ENCODE peak calls at places on chromosomes 3 and 15, in ten cellular contexts. One of them, this sample, is unnamed.

GRCh38 chr3:159472611-159473010 is 516.0 kb upstream of the IL12A start:
- DNase-seq in naive B cell: no peak
- DNase-seq in stimulated activated CD4-positive, alpha-beta T cell treated with anti-CD3 and anti-CD28 coated beads, TNF-alpha, amount 100 ng/mL, for 4 hours: no peak
- DNase-seq in Ammon's horn: no peak
- DNase-seq in activated CD4-positive, alpha-beta T cell treated with anti-CD3 and anti-CD28 coated beads, Interleukin-2, amount 50 U/mL, for 24 hours: no peak
- DNase-seq in SK-MEL-5: no peak
- DNase-seq in adipocyte: no peak
- DNase-seq in SHP77: no peak
- DNase-seq in NCI-H1092 treated with DMSO at 0.1 percent for 48 hours: no peak
- DNase-seq in iris pigment epithelial cell: no peak
- DNase-seq in this sample: no peak

GRCh38 chr3:11323827-11324226 is 51.6 kb downstream of the ATG7 start:
- DNase-seq in naive B cell: no peak
- DNase-seq in stimulated activated CD4-positive, alpha-beta T cell treated with anti-CD3 and anti-CD28 coated beads, TNF-alpha, amount 100 ng/mL, for 4 hours: no peak
- DNase-seq in Ammon's horn: peak; percentile 35
- DNase-seq in activated CD4-positive, alpha-beta T cell treated with anti-CD3 and anti-CD28 coated beads, Interleukin-2, amount 50 U/mL, for 24 hours: no peak
- DNase-seq in SK-MEL-5: no peak
- DNase-seq in adipocyte: peak; percentile 35
- DNase-seq in SHP77: no peak
- DNase-seq in NCI-H1092 treated with DMSO at 0.1 percent for 48 hours: no peak
- DNase-seq in iris pigment epithelial cell: peak; percentile 50
- DNase-seq in this sample: no peak

GRCh38 chr3:175695251-175695650 is 836.1 kb downstream of the NAALADL2 start:
- DNase-seq in naive B cell: no peak
- DNase-seq in stimulated activated CD4-positive, alpha-beta T cell treated with anti-CD3 and anti-CD28 coated beads, TNF-alpha, amount 100 ng/mL, for 4 hours: no peak
- DNase-seq in Ammon's horn: no peak
- DNase-seq in activated CD4-positive, alpha-beta T cell treated with anti-CD3 and anti-CD28 coated beads, Interleukin-2, amount 50 U/mL, for 24 hours: no peak
- DNase-seq in SK-MEL-5: no peak
- DNase-seq in adipocyte: peak; percentile 67
- DNase-seq in SHP77: no peak
- DNase-seq in NCI-H1092 treated with DMSO at 0.1 percent for 48 hours: no peak
- DNase-seq in iris pigment epithelial cell: peak; percentile 2
- DNase-seq in this sample: peak; percentile 17

GRCh38 chr3:32106929-32107362 is 526 bp downstream of the GPD1L start:
- DNase-seq in naive B cell: no peak
- DNase-seq in stimulated activated CD4-positive, alpha-beta T cell treated with anti-CD3 and anti-CD28 coated beads, TNF-alpha, amount 100 ng/mL, for 4 hours: no peak
- DNase-seq in Ammon's horn: peak; percentile 40
- DNase-seq in activated CD4-positive, alpha-beta T cell treated with anti-CD3 and anti-CD28 coated beads, Interleukin-2, amount 50 U/mL, for 24 hours: no peak
- DNase-seq in SK-MEL-5: no peak
- DNase-seq in adipocyte: no peak
- DNase-seq in SHP77: peak; percentile 22
- DNase-seq in NCI-H1092 treated with DMSO at 0.1 percent for 48 hours: no peak
- DNase-seq in iris pigment epithelial cell: no peak
- DNase-seq in this sample: peak; percentile 11

GRCh38 chr15:25733856-25734679 is 129.1 kb downstream of the ATP10A start:
- DNase-seq in naive B cell: no peak
- DNase-seq in stimulated activated CD4-positive, alpha-beta T cell treated with anti-CD3 and anti-CD28 coated beads, TNF-alpha, amount 100 ng/mL, for 4 hours: no peak
- DNase-seq in Ammon's horn: no peak
- DNase-seq in activated CD4-positive, alpha-beta T cell treated with anti-CD3 and anti-CD28 coated beads, Interleukin-2, amount 50 U/mL, for 24 hours: no peak
- DNase-seq in SK-MEL-5: no peak
- DNase-seq in adipocyte: no peak
- DNase-seq in SHP77: no peak
- DNase-seq in NCI-H1092 treated with DMSO at 0.1 percent for 48 hours: no peak
- DNase-seq in iris pigment epithelial cell: no peak
- DNase-seq in this sample: no peak

GRCh38 chr3:30167511-30168135 is 438.8 kb upstream of the TGFBR2 start:
- DNase-seq in naive B cell: no peak
- DNase-seq in stimulated activated CD4-positive, alpha-beta T cell treated with anti-CD3 and anti-CD28 coated beads, TNF-alpha, amount 100 ng/mL, for 4 hours: no peak
- DNase-seq in Ammon's horn: peak; percentile 71
- DNase-seq in activated CD4-positive, alpha-beta T cell treated with anti-CD3 and anti-CD28 coated beads, Interleukin-2, amount 50 U/mL, for 24 hours: no peak
- DNase-seq in SK-MEL-5: peak; percentile 80
- DNase-seq in adipocyte: no peak
- DNase-seq in SHP77: no peak
- DNase-seq in NCI-H1092 treated with DMSO at 0.1 percent for 48 hours: no peak
- DNase-seq in iris pigment epithelial cell: no peak
- DNase-seq in this sample: no peak

GRCh38 chr3:53594276-53594675 is 99.9 kb downstream of the CACNA1D start:
- DNase-seq in naive B cell: no peak
- DNase-seq in stimulated activated CD4-positive, alpha-beta T cell treated with anti-CD3 and anti-CD28 coated beads, TNF-alpha, amount 100 ng/mL, for 4 hours: no peak
- DNase-seq in Ammon's horn: no peak
- DNase-seq in activated CD4-positive, alpha-beta T cell treated with anti-CD3 and anti-CD28 coated beads, Interleukin-2, amount 50 U/mL, for 24 hours: no peak
- DNase-seq in SK-MEL-5: no peak
- DNase-seq in adipocyte: no peak
- DNase-seq in SHP77: peak; percentile 7
- DNase-seq in NCI-H1092 treated with DMSO at 0.1 percent for 48 hours: no peak
- DNase-seq in iris pigment epithelial cell: no peak
- DNase-seq in this sample: no peak

GRCh38 chr3:14507757-14508504 is 32.2 kb downstream of the GRIP2 start:
- DNase-seq in naive B cell: no peak
- DNase-seq in stimulated activated CD4-positive, alpha-beta T cell treated with anti-CD3 and anti-CD28 coated beads, TNF-alpha, amount 100 ng/mL, for 4 hours: no peak
- DNase-seq in Ammon's horn: no peak
- DNase-seq in activated CD4-positive, alpha-beta T cell treated with anti-CD3 and anti-CD28 coated beads, Interleukin-2, amount 50 U/mL, for 24 hours: no peak
- DNase-seq in SK-MEL-5: no peak
- DNase-seq in adipocyte: no peak
- DNase-seq in SHP77: no peak
- DNase-seq in NCI-H1092 treated with DMSO at 0.1 percent for 48 hours: no peak
- DNase-seq in iris pigment epithelial cell: no peak
- DNase-seq in this sample: no peak

GRCh38 chr3:72449551-72449950 is 398.7 kb downstream of the SHQ1 start:
- DNase-seq in naive B cell: no peak
- DNase-seq in stimulated activated CD4-positive, alpha-beta T cell treated with anti-CD3 and anti-CD28 coated beads, TNF-alpha, amount 100 ng/mL, for 4 hours: no peak
- DNase-seq in Ammon's horn: no peak
- DNase-seq in activated CD4-positive, alpha-beta T cell treated with anti-CD3 and anti-CD28 coated beads, Interleukin-2, amount 50 U/mL, for 24 hours: no peak
- DNase-seq in SK-MEL-5: no peak
- DNase-seq in adipocyte: peak; percentile 94
- DNase-seq in SHP77: no peak
- DNase-seq in NCI-H1092 treated with DMSO at 0.1 percent for 48 hours: no peak
- DNase-seq in iris pigment epithelial cell: peak; percentile 29
- DNase-seq in this sample: peak; percentile 19

GRCh38 chr3:74630602-74631001 is 16.1 kb upstream of the CNTN3 start:
- DNase-seq in naive B cell: no peak
- DNase-seq in stimulated activated CD4-positive, alpha-beta T cell treated with anti-CD3 and anti-CD28 coated beads, TNF-alpha, amount 100 ng/mL, for 4 hours: no peak
- DNase-seq in Ammon's horn: peak; percentile 40
- DNase-seq in activated CD4-positive, alpha-beta T cell treated with anti-CD3 and anti-CD28 coated beads, Interleukin-2, amount 50 U/mL, for 24 hours: no peak
- DNase-seq in SK-MEL-5: peak; percentile 41
- DNase-seq in adipocyte: no peak
- DNase-seq in SHP77: no peak
- DNase-seq in NCI-H1092 treated with DMSO at 0.1 percent for 48 hours: no peak
- DNase-seq in iris pigment epithelial cell: peak; percentile 60
- DNase-seq in this sample: peak; percentile 81

GRCh38 chr15:72796210-72796514 is 12.6 kb upstream of the ADPGK start:
- DNase-seq in naive B cell: no peak
- DNase-seq in stimulated activated CD4-positive, alpha-beta T cell treated with anti-CD3 and anti-CD28 coated beads, TNF-alpha, amount 100 ng/mL, for 4 hours: no peak
- DNase-seq in Ammon's horn: no peak
- DNase-seq in activated CD4-positive, alpha-beta T cell treated with anti-CD3 and anti-CD28 coated beads, Interleukin-2, amount 50 U/mL, for 24 hours: no peak
- DNase-seq in SK-MEL-5: peak; percentile 55
- DNase-seq in adipocyte: no peak
- DNase-seq in SHP77: no peak
- DNase-seq in NCI-H1092 treated with DMSO at 0.1 percent for 48 hours: no peak
- DNase-seq in iris pigment epithelial cell: no peak
- DNase-seq in this sample: no peak

GRCh38 chr3:129123314-129124060 is 1.9 kb upstream of the RAB43 start:
- DNase-seq in naive B cell: peak; percentile 51
- DNase-seq in stimulated activated CD4-positive, alpha-beta T cell treated with anti-CD3 and anti-CD28 coated beads, TNF-alpha, amount 100 ng/mL, for 4 hours: no peak
- DNase-seq in Ammon's horn: no peak
- DNase-seq in activated CD4-positive, alpha-beta T cell treated with anti-CD3 and anti-CD28 coated beads, Interleukin-2, amount 50 U/mL, for 24 hours: no peak
- DNase-seq in SK-MEL-5: no peak
- DNase-seq in adipocyte: peak; percentile 58
- DNase-seq in SHP77: no peak
- DNase-seq in NCI-H1092 treated with DMSO at 0.1 percent for 48 hours: no peak
- DNase-seq in iris pigment epithelial cell: no peak
- DNase-seq in this sample: no peak

GRCh38 chr3:185820973-185821758 is 3.7 kb downstream of the IGF2BP2 start:
- DNase-seq in naive B cell: no peak
- DNase-seq in stimulated activated CD4-positive, alpha-beta T cell treated with anti-CD3 and anti-CD28 coated beads, TNF-alpha, amount 100 ng/mL, for 4 hours: no peak
- DNase-seq in Ammon's horn: no peak
- DNase-seq in activated CD4-positive, alpha-beta T cell treated with anti-CD3 and anti-CD28 coated beads, Interleukin-2, amount 50 U/mL, for 24 hours: no peak
- DNase-seq in SK-MEL-5: peak; percentile 45
- DNase-seq in adipocyte: peak; percentile 90
- DNase-seq in SHP77: no peak
- DNase-seq in NCI-H1092 treated with DMSO at 0.1 percent for 48 hours: no peak
- DNase-seq in iris pigment epithelial cell: peak; percentile 95
- DNase-seq in this sample: peak; percentile 92

GRCh38 chr15:101170568-101171350 is 81.1 kb downstream of the CHSY1 start:
- DNase-seq in naive B cell: no peak
- DNase-seq in stimulated activated CD4-positive, alpha-beta T cell treated with anti-CD3 and anti-CD28 coated beads, TNF-alpha, amount 100 ng/mL, for 4 hours: no peak
- DNase-seq in Ammon's horn: no peak
- DNase-seq in activated CD4-positive, alpha-beta T cell treated with anti-CD3 and anti-CD28 coated beads, Interleukin-2, amount 50 U/mL, for 24 hours: no peak
- DNase-seq in SK-MEL-5: no peak
- DNase-seq in adipocyte: no peak
- DNase-seq in SHP77: no peak
- DNase-seq in NCI-H1092 treated with DMSO at 0.1 percent for 48 hours: no peak
- DNase-seq in iris pigment epithelial cell: peak; percentile 69
- DNase-seq in this sample: peak; percentile 48

GRCh38 chr15:90143176-90143655 is 40.9 kb upstream of the IDH2 start:
- DNase-seq in naive B cell: peak; percentile 61
- DNase-seq in stimulated activated CD4-positive, alpha-beta T cell treated with anti-CD3 and anti-CD28 coated beads, TNF-alpha, amount 100 ng/mL, for 4 hours: peak; percentile 34
- DNase-seq in Ammon's horn: peak; percentile 35
- DNase-seq in activated CD4-positive, alpha-beta T cell treated with anti-CD3 and anti-CD28 coated beads, Interleukin-2, amount 50 U/mL, for 24 hours: peak; percentile 25
- DNase-seq in SK-MEL-5: peak; percentile 71
- DNase-seq in adipocyte: peak; percentile 18
- DNase-seq in SHP77: peak; percentile 82
- DNase-seq in NCI-H1092 treated with DMSO at 0.1 percent for 48 hours: peak; percentile 40
- DNase-seq in iris pigment epithelial cell: peak; percentile 25
- DNase-seq in this sample: peak; percentile 57

GRCh38 chr3:30299674-30300423 is 306.6 kb upstream of the TGFBR2 start:
- DNase-seq in naive B cell: no peak
- DNase-seq in stimulated activated CD4-positive, alpha-beta T cell treated with anti-CD3 and anti-CD28 coated beads, TNF-alpha, amount 100 ng/mL, for 4 hours: no peak
- DNase-seq in Ammon's horn: no peak
- DNase-seq in activated CD4-positive, alpha-beta T cell treated with anti-CD3 and anti-CD28 coated beads, Interleukin-2, amount 50 U/mL, for 24 hours: no peak
- DNase-seq in SK-MEL-5: no peak
- DNase-seq in adipocyte: peak; percentile 34
- DNase-seq in SHP77: no peak
- DNase-seq in NCI-H1092 treated with DMSO at 0.1 percent for 48 hours: no peak
- DNase-seq in iris pigment epithelial cell: peak; percentile 58
- DNase-seq in this sample: peak; percentile 56